ENCODE peak calls at places on chromosome X, in eight cellular contexts. L is left ventricle myocardium inferior, C is coronary artery, P is heart right ventricle, A is A549, K is AG04450, W is neural crest cell, O is NB4. U is an unnamed sample.
A peak's percentile ranks its signal among the peaks of the same experiment; 100 is the strongest.

GRCh38 chrX:40908026-40908425 is 172.7 kb upstream of the MED14 start:
- DNase-seq in L (no peak), C (no peak), P (no peak), A (no peak), K (no peak), W (no peak), O (no peak), U (no peak)

GRCh38 chrX:49309401-49309981 is 6.0 kb downstream of the GAGE10 start:
- DNase-seq in L (no peak), C (no peak), P (no peak), A (no peak), K (no peak), W (no peak), O (no peak), U (no peak)

GRCh38 chrX:9171841-9172240 is 137.9 kb upstream of the FAM9B start:
- DNase-seq in L (no peak), C (no peak), P (no peak), A (no peak), K (no peak), W (no peak), O (no peak), U (no peak)

GRCh38 chrX:9682456-9682855 is 83.2 kb downstream of the GPR143 start:
- DNase-seq in L (no peak), C (no peak), P (no peak), A (no peak), K (no peak), W (no peak), O (no peak), U (no peak)

GRCh38 chrX:50707955-50708694 is 105.9 kb downstream of the SHROOM4 start:
- DNase-seq in L (no peak), C (no peak), P (peak; percentile 4), A (no peak), K (no peak), W (no peak), O (no peak), U (no peak)

GRCh38 chrX:100685284-100685996 is 41.4 kb downstream of the SRPX2 start:
- DNase-seq in L (no peak), C (no peak), P (peak; percentile 55), A (peak; percentile 55), K (peak; percentile 37), W (peak; percentile 67), O (peak; percentile 73), U (no peak)

GRCh38 chrX:41677183-41677582 is 11.6 kb upstream of the GPR34 start:
- DNase-seq in L (no peak), C (no peak), P (no peak), A (no peak), K (no peak), W (no peak), O (no peak), U (no peak)

GRCh38 chrX:81348388-81348787 is 146.5 kb downstream of the SH3BGRL start:
- DNase-seq in L (no peak), C (no peak), P (no peak), A (no peak), K (no peak), W (no peak), O (no peak), U (no peak)

GRCh38 chrX:139759637-139760036 is 51.7 kb upstream of the MCF2 start:
- DNase-seq in L (no peak), C (no peak), P (no peak), A (peak; percentile 1), K (no peak), W (no peak), O (peak; percentile 11), U (no peak)

GRCh38 chrX:30812326-30812725 is 76.7 kb downstream of the TAB3 start:
- DNase-seq in L (no peak), C (no peak), P (no peak), A (no peak), K (no peak), W (no peak), O (peak; percentile 25), U (no peak)

GRCh38 chrX:6383911-6384310 is 151.0 kb downstream of the VCX3A start:
- DNase-seq in L (no peak), C (no peak), P (no peak), A (no peak), K (no peak), W (no peak), O (no peak), U (no peak)

GRCh38 chrX:134734343-134735001 is 76.2 kb upstream of the PLAC1 start:
- DNase-seq in L (no peak), C (no peak), P (no peak), A (no peak), K (peak; percentile 38), W (no peak), O (no peak), U (no peak)

GRCh38 chrX:155048997-155049619 is 21.8 kb downstream of the CMC4 start:
- DNase-seq in L (no peak), C (no peak), P (peak; percentile 46), A (peak; percentile 27), K (no peak), W (peak; percentile 44), O (peak; percentile 79), U (peak; percentile 19)

GRCh38 chrX:121254336-121254735 is 206.9 kb downstream of the GLUD2 start:
- DNase-seq in L (no peak), C (no peak), P (no peak), A (no peak), K (no peak), W (no peak), O (peak; percentile 2), U (no peak)

DNA sequence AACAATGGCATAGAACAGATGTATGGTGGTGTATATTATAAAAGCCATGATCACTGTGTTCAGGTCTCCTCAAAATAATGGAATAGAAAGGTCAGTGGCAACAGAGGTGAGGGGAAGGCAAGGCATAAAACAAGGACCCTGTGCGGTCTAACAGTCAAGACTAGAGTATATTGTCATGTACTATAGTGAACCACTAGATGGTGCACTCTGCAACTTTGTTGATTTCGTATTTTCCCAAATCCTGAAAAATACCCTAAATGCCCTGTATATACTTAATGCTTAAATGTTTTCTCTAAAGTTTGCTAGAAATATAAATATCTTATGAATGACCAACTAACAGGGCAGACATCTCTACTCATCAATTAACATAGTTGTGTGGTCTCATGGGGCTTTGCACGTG is 453.0 kb downstream of the PCDH11X start:
- DNase-seq in L (no peak), C (no peak), P (no peak), A (no peak), K (no peak), W (peak; percentile 2), O (peak; percentile 15), U (no peak)
- TF ChIP-seq CTCF in L (no peak), C (peak; percentile 23), P (peak; percentile 24), A (peak; percentile 29), K (peak; percentile 48), W (peak; percentile 71), O (peak; percentile 28), U (peak; percentile 34)

DNA sequence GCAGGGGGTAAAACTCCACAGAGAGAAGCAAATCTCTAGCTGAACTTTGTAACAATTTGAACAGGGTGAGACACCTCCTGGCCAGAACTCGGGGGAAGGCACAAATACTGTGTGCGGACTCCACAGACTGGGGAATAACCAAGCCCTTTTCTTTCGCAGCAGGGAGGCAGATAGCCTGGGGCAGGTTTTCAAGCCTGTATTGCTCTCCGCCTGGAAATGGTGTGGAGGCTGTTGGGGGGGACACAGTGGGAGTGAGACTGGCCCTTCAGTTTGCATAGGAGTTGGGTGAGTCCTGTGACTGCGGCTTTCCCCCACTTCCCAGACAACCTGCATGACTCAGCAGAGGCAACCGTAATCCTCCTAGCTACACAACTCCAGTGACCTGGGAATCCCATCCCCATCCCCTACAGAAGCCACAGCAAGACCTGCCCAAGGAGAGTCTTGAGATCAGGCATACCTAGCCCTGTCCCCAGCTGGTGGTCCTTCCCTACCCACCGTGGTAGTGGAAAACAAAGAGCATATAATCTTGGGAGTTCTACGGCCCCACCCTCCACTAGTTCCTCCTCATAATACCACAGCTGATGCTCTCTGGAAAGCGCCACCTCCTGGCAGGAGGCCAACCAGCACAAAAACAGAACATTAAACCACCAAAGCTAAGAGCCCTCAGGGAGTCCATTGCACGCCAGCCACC is 12.9 kb upstream of the SMPX start:
- DNase-seq in L (no peak), C (no peak), P (no peak), A (no peak), K (no peak), W (no peak), O (no peak), U (no peak)
- TF ChIP-seq CTCF in L (no peak), C (no peak), P (no peak), A (no peak), K (no peak), W (peak; percentile 25), O (peak; percentile 26), U (no peak)

GRCh38 chrX:153565996-153566580 is 32.9 kb downstream of the CCNQ start:
- DNase-seq in L (no peak), C (no peak), P (no peak), A (no peak), K (no peak), W (no peak), O (no peak), U (no peak)

GRCh38 chrX:153568612-153569011 is 30.3 kb downstream of the CCNQ start:
- DNase-seq in L (no peak), C (no peak), P (no peak), A (peak; percentile 33), K (no peak), W (no peak), O (no peak), U (no peak)

GRCh38 chrX:153572601-153573000 is 26.3 kb downstream of the CCNQ start:
- DNase-seq in L (no peak), C (no peak), P (no peak), A (no peak), K (no peak), W (no peak), O (no peak), U (no peak)

GRCh38 chrX:153571159-153571908 is 27.6 kb downstream of the CCNQ start:
- DNase-seq in L (no peak), C (no peak), P (no peak), A (no peak), K (no peak), W (no peak), O (peak; percentile 61), U (no peak)

DNA sequence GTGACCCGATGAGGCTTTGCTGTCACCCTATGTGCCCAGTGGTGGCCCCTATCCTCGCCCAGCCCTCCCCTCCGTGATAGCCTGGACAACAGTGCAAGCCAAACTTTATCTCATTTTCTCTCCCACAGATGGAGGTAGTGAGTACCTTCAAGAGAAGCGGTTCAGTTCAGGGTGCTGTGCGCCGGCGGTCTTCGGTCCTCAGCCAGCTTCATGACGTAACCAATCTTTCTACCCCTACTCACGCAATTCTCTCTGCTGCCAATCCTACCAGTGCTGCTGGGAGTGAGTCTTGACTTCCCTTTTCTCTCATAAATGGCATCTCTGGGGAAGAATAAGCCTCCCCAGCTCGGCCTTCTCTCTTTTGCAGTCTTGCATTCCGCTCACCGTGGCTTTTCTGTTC is 29.5 kb downstream of the CCNQ start:
- DNase-seq in L (no peak), C (no peak), P (no peak), A (no peak), K (no peak), W (no peak), O (peak; percentile 92), U (no peak)
- TF ChIP-seq CTCF in L (no peak), C (no peak), P (no peak), A (no peak), K (no peak), W (no peak), O (no peak), U (no peak)

DNA sequence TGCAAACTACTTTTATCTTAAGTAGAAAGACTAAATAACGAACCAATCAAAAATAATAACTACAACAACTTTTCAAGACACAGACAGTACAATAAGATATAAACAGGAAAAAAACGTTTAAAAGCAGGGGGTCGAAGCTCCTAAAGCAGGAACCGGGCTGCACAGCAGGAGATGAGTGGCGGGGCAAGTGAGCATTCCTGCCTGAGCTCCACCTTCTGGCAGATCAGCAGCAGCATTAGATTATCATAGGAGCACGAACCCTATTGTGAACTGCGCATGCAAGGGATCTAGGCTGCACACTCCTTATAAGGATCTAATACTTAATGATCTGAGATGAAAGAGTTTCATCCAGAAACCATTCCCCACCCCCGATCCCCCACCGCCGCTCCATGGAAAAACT is 146.2 kb downstream of the TEX11 start:
- DNase-seq in L (no peak), C (no peak), P (no peak), A (no peak), K (no peak), W (no peak), O (peak; percentile 9), U (no peak)
- TF ChIP-seq CTCF in L (no peak), C (no peak), P (no peak), A (no peak), K (no peak), W (no peak), O (no peak), U (no peak)

U was measured in psoas muscle.